ENCODE peak calls at places on chromosomes 16 and 17, in five cellular contexts. One of them, this sample, is unnamed.
A peak's percentile ranks its signal among the peaks of the same experiment; 100 is the strongest.

GRCh38 chr16:89602273-89602951 is 11.0 kb upstream of the DPEP1 start:
- DNase-seq in GM23248: peak; percentile 96
- DNase-seq in ovary: peak; percentile 58
- DNase-seq in body of pancreas: no peak
- DNase-seq in A549: peak; percentile 56
- DNase-seq in this sample: peak; percentile 88

GRCh38 chr16:11585460-11586374 is 1.0 kb downstream of the LITAF start:
- DNase-seq in GM23248: peak; percentile 60
- DNase-seq in ovary: peak; percentile 59
- DNase-seq in body of pancreas: peak; percentile 25
- DNase-seq in A549: no peak
- DNase-seq in this sample: no peak

GRCh38 chr16:56911771-56912541 is 20.0 kb upstream of the HERPUD1 start:
- DNase-seq in GM23248: peak; percentile 35
- DNase-seq in ovary: peak; percentile 67
- DNase-seq in body of pancreas: no peak
- DNase-seq in A549: no peak
- DNase-seq in this sample: no peak

GRCh38 chr17:66540131-66540781 is 237.8 kb downstream of the PRKCA start:
- DNase-seq in GM23248: peak; percentile 95
- DNase-seq in ovary: peak; percentile 73
- DNase-seq in body of pancreas: no peak
- DNase-seq in A549: no peak
- DNase-seq in this sample: no peak

GRCh38 chr16:79658301-79659001 is 57.9 kb upstream of the MAF start:
- DNase-seq in GM23248: peak; percentile 47
- DNase-seq in ovary: peak; percentile 41
- DNase-seq in body of pancreas: no peak
- DNase-seq in A549: peak; percentile 29
- DNase-seq in this sample: no peak

GRCh38 chr17:28712705-28713415 is 1.2 kb upstream of the PROCA1 start:
- DNase-seq in GM23248: no peak
- DNase-seq in ovary: no peak
- DNase-seq in body of pancreas: no peak
- DNase-seq in A549: no peak
- DNase-seq in this sample: no peak

GRCh38 chr17:46191332-46192210 is 1.7 kb downstream of the KANSL1 start:
- DNase-seq in GM23248: peak; percentile 83
- DNase-seq in ovary: no peak
- DNase-seq in body of pancreas: no peak
- DNase-seq in A549: peak; percentile 97
- DNase-seq in this sample: peak; percentile 59

GRCh38 chr17:51372345-51373004 is 112.1 kb downstream of the UTP18 start:
- DNase-seq in GM23248: peak; percentile 68
- DNase-seq in ovary: no peak
- DNase-seq in body of pancreas: no peak
- DNase-seq in A549: peak; percentile 33
- DNase-seq in this sample: peak; percentile 88

GRCh38 chr16:27853651-27854050 is 209.9 kb downstream of the GSG1L start:
- DNase-seq in GM23248: no peak
- DNase-seq in ovary: no peak
- DNase-seq in body of pancreas: no peak
- DNase-seq in A549: no peak
- DNase-seq in this sample: no peak

GRCh38 chr16:74627506-74628220 is 20.7 kb upstream of the GLG1 start:
- DNase-seq in GM23248: peak; percentile 16
- DNase-seq in ovary: peak; percentile 46
- DNase-seq in body of pancreas: peak; percentile 53
- DNase-seq in A549: no peak
- DNase-seq in this sample: no peak

GRCh38 chr17:41542357-41542756 is 14.2 kb upstream of the KRT19 start:
- DNase-seq in GM23248: no peak
- DNase-seq in ovary: no peak
- DNase-seq in body of pancreas: no peak
- DNase-seq in A549: no peak
- DNase-seq in this sample: no peak

GRCh38 chr17:80138856-80139426 is 8.0 kb downstream of the EIF4A3 start:
- DNase-seq in GM23248: no peak
- DNase-seq in ovary: no peak
- DNase-seq in body of pancreas: no peak
- DNase-seq in A549: no peak
- DNase-seq in this sample: no peak

GRCh38 chr17:3471599-3471998 is at the start of gene SPATA22:
- DNase-seq in GM23248: no peak
- DNase-seq in ovary: no peak
- DNase-seq in body of pancreas: no peak
- DNase-seq in A549: no peak
- DNase-seq in this sample: no peak

GRCh38 chr17:77686903-77687302 is 271.6 kb upstream of the TNRC6C start:
- DNase-seq in GM23248: no peak
- DNase-seq in ovary: no peak
- DNase-seq in body of pancreas: no peak
- DNase-seq in A549: no peak
- DNase-seq in this sample: no peak

GRCh38 chr17:60391419-60392041 is 403 bp downstream of the USP32 start:
- DNase-seq in GM23248: no peak
- DNase-seq in ovary: no peak
- DNase-seq in body of pancreas: no peak
- DNase-seq in A549: peak; percentile 85
- DNase-seq in this sample: peak; percentile 35

GRCh38 chr16:19598805-19599204 is 43.3 kb downstream of the VPS35L start:
- DNase-seq in GM23248: no peak
- DNase-seq in ovary: no peak
- DNase-seq in body of pancreas: no peak
- DNase-seq in A549: no peak
- DNase-seq in this sample: no peak

GRCh38 chr17:74528491-74529199 is 2.6 kb downstream of the CD300LB start:
- DNase-seq in GM23248: peak; percentile 49
- DNase-seq in ovary: peak; percentile 6
- DNase-seq in body of pancreas: peak; percentile 9
- DNase-seq in A549: no peak
- DNase-seq in this sample: no peak

GRCh38 chr16:89269805-89270665 is 52.5 kb downstream of the ZNF778 start:
- DNase-seq in GM23248: no peak
- DNase-seq in ovary: no peak
- DNase-seq in body of pancreas: no peak
- DNase-seq in A549: no peak
- DNase-seq in this sample: no peak

GRCh38 chr17:35160354-35161201 is 13.0 kb downstream of the UNC45B start:
- DNase-seq in GM23248: no peak
- DNase-seq in ovary: no peak
- DNase-seq in body of pancreas: no peak
- DNase-seq in A549: no peak
- DNase-seq in this sample: no peak

GRCh38 chr17:79625706-79626105 is 14.9 kb upstream of the RBFOX3 start:
- DNase-seq in GM23248: no peak
- DNase-seq in ovary: peak; percentile 15
- DNase-seq in body of pancreas: no peak
- DNase-seq in A549: no peak
- DNase-seq in this sample: no peak

GRCh38 chr17:64001763-64002529 is 3.8 kb downstream of the PRR29 start:
- DNase-seq in GM23248: no peak
- DNase-seq in ovary: no peak
- DNase-seq in body of pancreas: no peak
- DNase-seq in A549: no peak
- DNase-seq in this sample: no peak

GRCh38 chr16:67767953-67768352 is 38.4 kb downstream of the RANBP10 start:
- DNase-seq in GM23248: peak; percentile 77
- DNase-seq in ovary: no peak
- DNase-seq in body of pancreas: no peak
- DNase-seq in A549: no peak
- DNase-seq in this sample: no peak

GRCh38 chr16:10182186-10182683 is at the start of gene GRIN2A:
- DNase-seq in GM23248: no peak
- DNase-seq in ovary: no peak
- DNase-seq in body of pancreas: peak; percentile 15
- DNase-seq in A549: no peak
- DNase-seq in this sample: no peak

GRCh38 chr16:86598607-86599318 is 20.4 kb downstream of the FOXL1 start:
- DNase-seq in GM23248: peak; percentile 77
- DNase-seq in ovary: no peak
- DNase-seq in body of pancreas: no peak
- DNase-seq in A549: no peak
- DNase-seq in this sample: no peak

GRCh38 chr16:87874639-87875472 is 5.5 kb upstream of the SLC7A5 start:
- DNase-seq in GM23248: no peak
- DNase-seq in ovary: no peak
- DNase-seq in body of pancreas: no peak
- DNase-seq in A549: no peak
- DNase-seq in this sample: peak; percentile 56
- H3K27ac ChIP-seq in GM23248: no peak overlapping the region
- H3K27ac ChIP-seq in ovary: no peak overlapping the region
- H3K27ac ChIP-seq in body of pancreas: no peak overlapping the region
- H3K27ac ChIP-seq in A549: no peak overlapping the region
- H3K27ac ChIP-seq in this sample: peak overlapping the region; percentile 7

DNA sequence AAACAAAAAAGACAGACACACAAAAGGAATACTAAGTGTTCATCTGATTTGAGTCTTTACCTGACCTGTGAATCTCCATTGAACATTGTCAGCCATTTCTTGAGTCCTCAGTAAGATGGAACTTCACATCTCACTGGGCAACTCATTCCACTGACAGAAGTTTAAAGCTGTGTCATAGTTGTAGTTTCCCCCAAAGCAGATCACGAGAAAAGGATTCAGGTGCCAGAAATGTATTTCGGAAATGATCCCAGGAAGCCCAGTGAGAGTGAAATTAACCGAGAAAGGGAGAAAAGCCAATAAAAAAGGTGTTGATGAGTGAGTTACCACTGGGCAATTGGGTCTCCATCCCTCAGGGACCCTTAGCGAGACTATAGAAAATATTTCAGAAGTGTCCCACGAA is 6.5 kb downstream of the CHD9 start:
- DNase-seq in GM23248: no peak
- DNase-seq in ovary: no peak
- DNase-seq in body of pancreas: no peak
- DNase-seq in A549: no peak
- DNase-seq in this sample: no peak
- H3K4me1 ChIP-seq in GM23248: peaks cover 11% of the 10 kb centered on the region
- H3K4me1 ChIP-seq in ovary: peaks cover 1% of the 10 kb centered on the region
- H3K4me1 ChIP-seq in body of pancreas: peaks cover 4% of the 10 kb centered on the region
- H3K4me1 ChIP-seq in A549: peaks cover 35% of the 10 kb centered on the region
- H3K4me1 ChIP-seq in this sample: peaks cover 20% of the 10 kb centered on the region

DNA sequence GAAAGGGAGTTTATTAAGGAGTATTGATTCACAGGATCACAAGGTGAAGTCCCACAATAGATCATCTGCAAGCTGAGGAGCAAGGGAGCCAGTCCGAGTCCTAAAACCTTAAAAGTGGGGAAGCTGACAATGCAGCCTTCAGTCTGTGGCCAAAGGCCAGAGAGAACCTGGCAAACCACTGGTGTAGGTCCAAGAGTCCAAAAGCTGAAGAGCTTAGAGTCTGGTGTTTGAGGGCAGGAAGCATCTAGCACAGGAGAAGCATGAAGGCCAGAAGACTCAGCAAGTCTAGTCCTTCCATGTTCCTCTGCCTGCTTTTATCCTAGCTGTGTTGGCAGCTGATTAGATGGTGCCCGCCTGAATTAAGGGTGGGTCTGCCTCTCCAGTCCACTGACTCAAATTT is 193.0 kb downstream of the KIF2B start:
- DNase-seq in GM23248: no peak
- DNase-seq in ovary: no peak
- DNase-seq in body of pancreas: no peak
- DNase-seq in A549: no peak
- DNase-seq in this sample: no peak
- H3K27ac ChIP-seq in GM23248: no peak overlapping the region
- H3K27ac ChIP-seq in ovary: no peak overlapping the region
- H3K27ac ChIP-seq in body of pancreas: no peak overlapping the region
- H3K27ac ChIP-seq in A549: no peak overlapping the region
- H3K27ac ChIP-seq in this sample: no peak overlapping the region

DNA sequence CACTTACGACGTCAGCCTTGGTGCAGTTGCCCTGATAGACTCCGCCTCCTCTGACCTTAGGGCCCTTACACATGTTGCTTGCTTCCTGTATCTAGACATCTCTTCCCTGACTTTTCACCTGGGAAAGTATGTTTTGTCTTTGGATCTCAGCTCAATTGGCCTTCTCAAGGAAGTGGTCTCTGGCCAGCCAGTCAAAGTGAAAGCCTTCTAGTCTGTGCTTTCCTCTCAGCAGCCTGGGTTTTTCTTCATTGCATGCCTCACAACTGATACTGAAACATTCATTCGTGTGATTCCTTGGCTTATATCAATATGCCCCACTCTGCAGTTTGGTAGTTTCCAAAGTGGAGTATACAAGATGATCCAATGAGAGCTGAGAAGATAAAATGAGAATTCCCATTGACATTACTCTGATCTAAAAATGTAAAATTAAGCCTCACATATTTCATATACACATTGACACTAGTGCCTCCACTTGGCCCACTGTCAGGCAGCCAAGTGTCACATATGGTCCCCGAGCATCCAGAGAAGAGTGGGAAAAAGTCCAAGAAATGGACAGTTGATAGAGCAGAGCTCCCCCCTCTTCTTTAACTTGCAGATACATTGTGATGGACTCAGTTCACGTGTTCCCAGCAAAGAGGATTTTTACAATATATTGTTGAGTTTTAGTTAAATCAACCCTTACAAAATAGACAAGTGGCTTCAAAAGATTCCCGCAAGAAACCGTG is 371.2 kb upstream of the ASIC2 start:
- DNase-seq in GM23248: no peak
- DNase-seq in ovary: no peak
- DNase-seq in body of pancreas: no peak
- DNase-seq in A549: no peak
- DNase-seq in this sample: no peak
- H3K4me1 ChIP-seq in GM23248: no peaks in the 10 kb centered on the region
- H3K4me1 ChIP-seq in ovary: peaks cover 5% of the 10 kb centered on the region
- H3K4me1 ChIP-seq in body of pancreas: no peaks in the 10 kb centered on the region
- H3K4me1 ChIP-seq in A549: no peaks in the 10 kb centered on the region
- H3K4me1 ChIP-seq in this sample: no peaks in the 10 kb centered on the region

GRCh38 chr17:16988749-16989229 is 16.9 kb upstream of the TNFRSF13B start:
- DNase-seq in GM23248: no peak
- DNase-seq in ovary: no peak
- DNase-seq in body of pancreas: no peak
- DNase-seq in A549: no peak
- DNase-seq in this sample: no peak

GRCh38 chr17:16991349-16992009 is 19.6 kb upstream of the TNFRSF13B start:
- DNase-seq in GM23248: peak; percentile 89
- DNase-seq in ovary: peak; percentile 79
- DNase-seq in body of pancreas: peak; percentile 88
- DNase-seq in A549: peak; percentile 90
- DNase-seq in this sample: peak; percentile 88

GRCh38 chr17:16987830-16988601 is 16.1 kb upstream of the TNFRSF13B start:
- DNase-seq in GM23248: peak; percentile 93
- DNase-seq in ovary: peak; percentile 44
- DNase-seq in body of pancreas: no peak
- DNase-seq in A549: peak; percentile 74
- DNase-seq in this sample: peak; percentile 93

GRCh38 chr17:16989953-16990860 is 18.3 kb upstream of the TNFRSF13B start:
- DNase-seq in GM23248: peak; percentile 78
- DNase-seq in ovary: no peak
- DNase-seq in body of pancreas: no peak
- DNase-seq in A549: no peak
- DNase-seq in this sample: no peak

GRCh38 chr17:16989230-16989952 is 17.5 kb upstream of the TNFRSF13B start:
- DNase-seq in GM23248: no peak
- DNase-seq in ovary: no peak
- DNase-seq in body of pancreas: no peak
- DNase-seq in A549: no peak
- DNase-seq in this sample: no peak
- H3K27ac ChIP-seq in GM23248: no peak overlapping the region
- H3K27ac ChIP-seq in ovary: no peak overlapping the region
- H3K27ac ChIP-seq in body of pancreas: no peak overlapping the region
- H3K27ac ChIP-seq in A549: no peak overlapping the region
- H3K27ac ChIP-seq in this sample: no peak overlapping the region

This sample was measured in A673.